ENCODE peak calls at places on chromosomes 7 and 10, in eight cellular contexts. U, W, Y, R, P, M, S and O are unnamed samples.

GRCh38 chr10:116522803-116523381 is 22.8 kb upstream of the PNLIP start:
- DNase-seq in U (no peak), W (no peak), Y (no peak), R (no peak), P (no peak), M (no peak), S (no peak), O (no peak)

GRCh38 chr7:47714669-47715607 is 133.0 kb upstream of the TNS3 start:
- DNase-seq in U (no peak), W (no peak), Y (no peak), R (no peak), P (no peak), M (no peak), S (no peak), O (no peak)

GRCh38 chr10:121592155-121592890 is 5.9 kb downstream of the FGFR2 start:
- DNase-seq in U (no peak), W (no peak), Y (no peak), R (no peak), P (no peak), M (no peak), S (no peak), O (no peak)

GRCh38 chr10:48518412-48518811 is 86.5 kb downstream of the ARHGAP22 start:
- DNase-seq in U (no peak), W (no peak), Y (no peak), R (no peak), P (no peak), M (no peak), S (no peak), O (no peak)

GRCh38 chr10:2986341-2986933 is 80.9 kb upstream of the PFKP start:
- DNase-seq in U (no peak), W (no peak), Y (no peak), R (no peak), P (no peak), M (no peak), S (no peak), O (no peak)

GRCh38 chr7:141072548-141073172 is 1.2 kb upstream of the TMEM178B start:
- DNase-seq in U (peak), W (peak), Y (peak), R (peak), P (no peak), M (peak), S (peak), O (peak)

GRCh38 chr7:66359656-66360211 is 154.6 kb downstream of the TPST1 start:
- DNase-seq in U (no peak), W (no peak), Y (no peak), R (no peak), P (no peak), M (no peak), S (no peak), O (no peak)

GRCh38 chr7:117993377-117994003 is 120.2 kb upstream of the CTTNBP2 start:
- DNase-seq in U (peak), W (no peak), Y (peak), R (peak), P (no peak), M (peak), S (no peak), O (no peak)

GRCh38 chr7:41148521-41148951 is 554.4 kb downstream of the INHBA start:
- DNase-seq in U (peak), W (no peak), Y (no peak), R (peak), P (no peak), M (no peak), S (no peak), O (no peak)

GRCh38 chr10:22244001-22244400 is 26.2 kb upstream of the EBLN1 start:
- DNase-seq in U (no peak), W (no peak), Y (no peak), R (no peak), P (no peak), M (no peak), S (no peak), O (no peak)

GRCh38 chr7:1966631-1967200 is 266.0 kb downstream of the MAD1L1 start:
- DNase-seq in U (no peak), W (no peak), Y (peak), R (no peak), P (peak), M (no peak), S (no peak), O (no peak)

GRCh38 chr7:46707973-46708372 is 786.9 kb upstream of the IGFBP3 start:
- DNase-seq in U (no peak), W (no peak), Y (no peak), R (no peak), P (no peak), M (no peak), S (no peak), O (no peak)

GRCh38 chr7:139676390-139676789 is 101.4 kb downstream of the HIPK2 start:
- DNase-seq in U (no peak), W (no peak), Y (no peak), R (no peak), P (no peak), M (no peak), S (no peak), O (no peak)

GRCh38 chr10:26621889-26622681 is 75.4 kb upstream of the PDSS1 start:
- DNase-seq in U (peak), W (peak), Y (peak), R (peak), P (peak), M (peak), S (peak), O (no peak)

GRCh38 chr10:77482072-77482471 is 155.5 kb downstream of the KCNMA1 start:
- DNase-seq in U (no peak), W (no peak), Y (no peak), R (no peak), P (no peak), M (no peak), S (no peak), O (no peak)

GRCh38 chr10:3395487-3395886 is 222.9 kb upstream of the PITRM1 start:
- DNase-seq in U (peak), W (no peak), Y (no peak), R (no peak), P (no peak), M (no peak), S (no peak), O (no peak)

GRCh38 chr10:9010093-9010492 is 955.6 kb downstream of the GATA3 start:
- DNase-seq in U (no peak), W (no peak), Y (no peak), R (no peak), P (no peak), M (peak), S (no peak), O (no peak)

GRCh38 chr7:151018421-151019129 is 5.7 kb downstream of the ATG9B start:
- DNase-seq in U (no peak), W (no peak), Y (peak), R (no peak), P (no peak), M (peak), S (peak), O (no peak)

GRCh38 chr10:69217119-69217754 is 2.9 kb upstream of the HKDC1 start:
- DNase-seq in U (peak), W (no peak), Y (no peak), R (peak), P (no peak), M (no peak), S (no peak), O (no peak)

GRCh38 chr7:114825423-114825951 is 96.4 kb upstream of the MDFIC start:
- DNase-seq in U (no peak), W (no peak), Y (no peak), R (peak), P (no peak), M (no peak), S (no peak), O (no peak)

GRCh38 chr7:102312317-102312716 is 25.6 kb downstream of the SH2B2 start:
- DNase-seq in U (no peak), W (no peak), Y (no peak), R (no peak), P (no peak), M (no peak), S (no peak), O (no peak)

GRCh38 chr7:107164092-107164491 is 4.7 kb upstream of the HBP1 start:
- DNase-seq in U (peak), W (no peak), Y (no peak), R (no peak), P (no peak), M (no peak), S (no peak), O (no peak)

GRCh38 chr7:151403764-151404163 is 6.1 kb downstream of the WDR86 start:
- DNase-seq in U (no peak), W (no peak), Y (no peak), R (no peak), P (no peak), M (no peak), S (no peak), O (no peak)

GRCh38 chr10:76977046-76977445 is 660.6 kb downstream of the KCNMA1 start:
- DNase-seq in U (no peak), W (no peak), Y (no peak), R (no peak), P (no peak), M (no peak), S (no peak), O (no peak)

GRCh38 chr7:114910787-114911186 is 11.1 kb upstream of the MDFIC start:
- DNase-seq in U (no peak), W (no peak), Y (no peak), R (no peak), P (no peak), M (no peak), S (no peak), O (no peak)

GRCh38 chr10:126902157-126902556 is 3.1 kb upstream of the DOCK1 start:
- DNase-seq in U (peak), W (no peak), Y (no peak), R (peak), P (no peak), M (no peak), S (no peak), O (no peak)

GRCh38 chr7:148773344-148773743 is 74.6 kb downstream of the CUL1 start:
- DNase-seq in U (no peak), W (no peak), Y (no peak), R (no peak), P (no peak), M (no peak), S (no peak), O (no peak)
- H3K27ac ChIP-seq in U (peak), W (no peak), Y (no peak), R (no peak), P (no peak), M (peak), S (no peak), O (no peak)

GRCh38 chr10:86758231-86759072 is 2.0 kb downstream of the BMPR1A start:
- DNase-seq in U (peak), W (no peak), Y (no peak), R (peak), P (no peak), M (no peak), S (no peak), O (no peak)
- H3K27ac ChIP-seq in U (no peak), W (peak), Y (no peak), R (peak), P (peak), M (peak), S (no peak), O (no peak)

DNA sequence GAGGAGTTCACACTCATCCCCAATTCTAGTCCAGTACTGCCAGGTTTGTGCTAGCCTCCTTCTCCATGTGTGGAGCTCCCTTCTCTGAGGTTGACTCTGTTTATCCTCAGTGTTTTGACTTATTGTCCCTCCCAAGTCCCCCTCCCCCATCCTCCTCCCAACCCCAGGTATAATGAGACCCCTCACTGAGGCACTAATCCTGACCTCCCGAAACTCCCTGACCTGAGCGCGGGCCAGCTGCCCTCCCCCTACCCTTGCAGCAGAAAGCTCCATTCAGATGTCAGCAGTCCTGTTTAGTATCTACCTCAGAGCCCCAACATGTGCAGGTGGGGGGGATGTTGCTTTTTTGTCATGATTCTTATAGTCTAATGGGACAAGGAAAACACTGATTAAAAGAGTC is 61.4 kb downstream of the GDI2 start:
- DNase-seq in U (no peak), W (no peak), Y (no peak), R (no peak), P (no peak), M (no peak), S (no peak), O (no peak)
- H3K27ac ChIP-seq in U (no peak), W (no peak), Y (no peak), R (no peak), P (no peak), M (no peak), S (no peak), O (no peak)

GRCh38 chr7:88669913-88670312 is 89.6 kb upstream of the ZNF804B start:
- DNase-seq in U (no peak), W (no peak), Y (no peak), R (no peak), P (no peak), M (no peak), S (no peak), O (no peak)

GRCh38 chr7:88665892-88666514 is 93.5 kb upstream of the ZNF804B start:
- DNase-seq in U (peak), W (no peak), Y (no peak), R (peak), P (no peak), M (no peak), S (no peak), O (no peak)

GRCh38 chr7:88668591-88668990 is 90.9 kb upstream of the ZNF804B start:
- DNase-seq in U (no peak), W (no peak), Y (no peak), R (no peak), P (no peak), M (no peak), S (no peak), O (no peak)

GRCh38 chr7:88661921-88662320 is 97.6 kb upstream of the ZNF804B start:
- DNase-seq in U (no peak), W (no peak), Y (no peak), R (no peak), P (no peak), M (no peak), S (no peak), O (no peak)

GRCh38 chr7:88664630-88665233 is 94.8 kb upstream of the ZNF804B start:
- DNase-seq in U (peak), W (no peak), Y (no peak), R (peak), P (no peak), M (no peak), S (no peak), O (no peak)
- H3K27ac ChIP-seq in U (no peak), W (no peak), Y (no peak), R (no peak), P (no peak), M (no peak), S (no peak), O (no peak)

DNA sequence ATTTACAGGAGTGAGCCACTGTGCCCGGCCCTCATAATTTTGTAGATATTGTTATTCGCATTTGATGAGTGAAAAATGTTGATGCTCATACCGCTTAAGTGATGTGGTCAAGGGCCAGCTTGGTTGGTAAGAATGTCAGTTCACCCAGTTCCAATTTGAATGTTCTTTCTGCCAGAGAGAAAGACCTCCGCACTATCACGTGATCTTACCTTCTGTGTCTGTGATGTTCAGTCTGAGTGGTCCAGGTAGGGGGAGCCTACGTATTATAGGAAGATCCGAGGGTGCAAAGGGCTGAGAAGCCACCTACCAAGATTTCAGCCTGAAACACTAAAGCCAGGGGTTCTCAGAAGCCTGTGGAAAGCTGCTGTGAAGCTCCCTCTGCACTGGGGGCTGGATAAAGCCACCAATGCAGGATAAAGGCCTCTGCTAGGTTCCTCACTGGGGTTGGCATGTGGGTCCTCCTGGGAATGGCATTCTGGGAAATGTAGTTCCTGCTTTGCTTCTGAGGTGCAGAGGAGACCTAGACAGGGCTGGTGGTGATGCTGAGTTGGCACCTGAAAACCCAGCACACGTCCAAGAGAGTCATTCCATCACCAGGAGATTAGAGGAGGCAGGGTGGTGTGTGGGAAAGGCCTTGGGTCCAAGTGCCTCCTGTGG is 64.6 kb upstream of the AOAH start:
- DNase-seq in U (no peak), W (no peak), Y (no peak), R (no peak), P (no peak), M (no peak), S (no peak), O (no peak)
- H3K27ac ChIP-seq in U (no peak), W (no peak), Y (no peak), R (no peak), P (no peak), M (no peak), S (no peak), O (no peak)